ENCODE peak calls at places on chromosomes 6 and 20, in seven cellular contexts. E is heart right ventricle, Q is OCI-LY7, K is tibial artery, T is A549, H is cardiac muscle cell, V is ovary. X is an unnamed sample.

GRCh38 chr6:97305676-97306075 is 22.7 kb upstream of the MMS22L start:
- DNase-seq in Q (no peak), H (no peak), E (no peak), T (no peak), V (no peak), K (no peak), X (no peak)

GRCh38 chr20:61877776-61878477 is 187.8 kb downstream of the TAF4 start:
- DNase-seq in K (no peak), E (no peak), T (no peak), V (no peak), Q (no peak), H (no peak), X (no peak)

GRCh38 chr20:63383556-63383955 is 22.4 kb upstream of the CHRNA4 start:
- DNase-seq in E (no peak), Q (no peak), V (no peak), T (no peak), H (no peak), K (no peak), X (no peak)

GRCh38 chr20:34938466-34939163 is 17.0 kb downstream of the GSS start:
- DNase-seq in K (peak; percentile 62), T (no peak), E (peak; percentile 71), H (no peak), Q (no peak), V (no peak), X (no peak)

GRCh38 chr20:53070714-53071392 is 98.7 kb downstream of the TSHZ2 start:
- DNase-seq in Q (peak; percentile 55), E (no peak), K (no peak), T (no peak), H (no peak), V (no peak), X (no peak)

GRCh38 chr6:31615748-31616147 is 714 bp downstream of the AIF1 start:
- DNase-seq in K (no peak), Q (peak; percentile 62), T (no peak), E (no peak), H (no peak), V (no peak), X (no peak)

GRCh38 chr20:57680131-57680716 is 29.6 kb downstream of the PMEPA1 start:
- DNase-seq in T (no peak), Q (peak; percentile 91), E (no peak), H (peak; percentile 73), K (no peak), V (no peak), X (no peak)

GRCh38 chr6:123030292-123030691 is 34.3 kb downstream of the CLVS2 start:
- DNase-seq in V (no peak), T (no peak), H (no peak), E (no peak), Q (no peak), K (no peak), X (no peak)

GRCh38 chr20:46695888-46696287 is 6.6 kb upstream of the TP53RK start:
- DNase-seq in T (no peak), Q (no peak), K (no peak), H (no peak), E (no peak), V (no peak), X (no peak)

GRCh38 chr6:153024401-153025017 is 22.0 kb upstream of the MTRF1L start:
- DNase-seq in T (peak; percentile 34), H (peak; percentile 78), Q (peak; percentile 78), V (no peak), E (peak; percentile 36), K (no peak), X (no peak)

GRCh38 chr6:26183237-26183580 is 96.0 kb downstream of the HFE start:
- DNase-seq in H (no peak), V (no peak), E (no peak), T (no peak), Q (no peak), K (no peak), X (no peak)

GRCh38 chr20:32524871-32525501 is 60.1 kb downstream of the NOL4L start:
- DNase-seq in T (no peak), H (no peak), V (no peak), Q (no peak), E (peak; percentile 78), K (peak; percentile 77), X (no peak)

GRCh38 chr20:36314734-36315544 is 8.8 kb downstream of the DLGAP4 start:
- DNase-seq in V (no peak), T (no peak), Q (no peak), K (no peak), E (no peak), H (no peak), X (no peak)

GRCh38 chr6:38503032-38503784 is 136.5 kb downstream of the BTBD9 start:
- DNase-seq in Q (no peak), V (no peak), E (no peak), T (no peak), K (no peak), H (no peak), X (no peak)

GRCh38 chr6:106744781-106745180 is 115.4 kb downstream of the QRSL1 start:
- DNase-seq in T (no peak), H (no peak), K (no peak), E (no peak), Q (no peak), V (no peak), X (no peak)

GRCh38 chr6:158387036-158387435 is 74.8 kb downstream of the TULP4 start:
- DNase-seq in T (peak; percentile 6), V (no peak), K (no peak), E (no peak), H (no peak), Q (peak; percentile 56), X (no peak)

GRCh38 chr6:3835055-3835731 is 14.0 kb upstream of the FAM50B start:
- DNase-seq in H (no peak), K (peak; percentile 85), Q (no peak), T (no peak), V (no peak), E (peak; percentile 30), X (no peak)

GRCh38 chr20:35461620-35462019 is 6.2 kb downstream of the CEP250 start:
- DNase-seq in T (no peak), H (no peak), V (no peak), K (no peak), E (no peak), Q (no peak), X (no peak)

GRCh38 chr6:119856136-119856535 is 506.6 kb upstream of the MAN1A1 start:
- DNase-seq in Q (peak; percentile 21), K (no peak), V (no peak), H (no peak), E (no peak), T (no peak), X (no peak)

DNA sequence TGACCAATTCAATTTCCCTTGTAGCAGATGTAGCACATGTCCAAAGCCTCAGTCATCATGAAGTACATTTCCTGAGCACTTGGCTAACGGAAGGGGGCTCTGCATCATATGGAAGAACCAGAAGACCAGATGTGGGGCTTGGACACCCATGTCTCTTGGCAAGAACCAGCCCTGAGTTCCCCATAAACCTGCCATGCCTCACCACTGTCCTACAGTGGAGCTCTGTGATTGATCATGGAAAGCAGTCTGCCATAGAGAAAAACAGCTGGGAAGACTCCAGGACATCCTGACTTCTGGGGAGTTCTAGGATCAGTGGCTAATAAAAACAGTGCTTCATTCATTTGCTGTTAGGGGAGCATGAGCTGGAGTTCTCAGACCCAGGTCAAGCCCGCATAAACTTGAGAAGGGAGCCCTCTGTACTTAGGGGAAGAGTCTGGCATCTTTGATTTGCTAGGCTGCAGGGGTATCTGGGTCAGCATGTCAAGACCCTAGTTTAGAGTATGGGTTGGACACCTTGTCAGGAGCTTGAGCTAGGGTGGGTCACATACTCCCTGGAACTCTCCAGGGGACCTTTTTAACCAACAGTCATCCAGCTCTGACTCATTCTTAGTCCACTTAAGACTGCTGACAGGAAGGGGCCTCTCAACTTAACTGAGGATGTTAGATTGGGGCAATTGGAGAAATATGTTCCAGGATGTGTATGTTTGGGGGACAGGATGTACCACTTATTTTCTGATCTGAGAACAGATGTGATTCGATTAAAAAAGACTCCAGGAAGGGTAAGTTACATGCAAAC is 26.3 kb upstream of the TRAM2 start:
- DNase-seq in V (no peak), H (no peak), Q (peak; percentile 42), K (no peak), T (no peak), E (no peak), X (no peak)
- TF ChIP-seq CTCF in V (no peak), H (no peak), Q (peak; percentile 19), K (no peak), T (no peak), E (no peak), X (no peak)

GRCh38 chr6:165456327-165456726 is 146.9 kb upstream of the C6orf118 start:
- DNase-seq in H (no peak), E (no peak), K (no peak), Q (no peak), T (no peak), V (no peak), X (no peak)

GRCh38 chr6:165451845-165452244 is 142.4 kb upstream of the C6orf118 start:
- DNase-seq in K (no peak), H (no peak), Q (no peak), E (no peak), V (no peak), T (no peak), X (no peak)

GRCh38 chr6:165458134-165458533 is 148.7 kb upstream of the C6orf118 start:
- DNase-seq in H (no peak), E (no peak), K (no peak), V (no peak), T (no peak), Q (no peak), X (no peak)

GRCh38 chr6:165453395-165453794 is 144.0 kb upstream of the C6orf118 start:
- DNase-seq in E (no peak), K (no peak), T (no peak), V (no peak), H (no peak), Q (no peak), X (no peak)

DNA sequence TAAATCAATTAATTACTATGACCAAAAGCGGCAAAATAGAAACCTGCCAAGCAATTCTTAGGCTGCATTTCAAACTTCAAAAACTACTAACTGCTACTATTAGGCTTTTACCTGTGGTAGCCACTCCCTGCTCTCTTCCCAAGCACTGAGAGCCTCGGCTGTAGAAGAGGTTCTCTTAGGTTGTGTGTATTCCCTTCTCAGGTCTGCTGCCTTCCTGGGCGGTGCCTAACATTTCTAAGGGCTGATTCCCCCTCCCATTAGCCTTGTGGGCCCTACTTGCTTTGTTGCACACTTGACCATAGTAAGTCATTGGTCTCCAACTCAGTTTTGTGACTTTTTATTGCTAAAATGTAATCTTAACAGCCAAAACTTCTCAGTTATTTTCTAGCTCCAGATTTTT is 146.1 kb upstream of the C6orf118 start:
- DNase-seq in K (no peak), V (no peak), Q (no peak), T (no peak), E (no peak), H (no peak), X (no peak)
- H3K27ac ChIP-seq in K (no peak overlapping the region), V (no peak overlapping the region), Q (no peak overlapping the region), T (no peak overlapping the region), E (no peak overlapping the region), H (no peak overlapping the region), X (no peak overlapping the region)

GRCh38 chr20:56195946-56196345 is 52.6 kb upstream of the MC3R start:
- DNase-seq in K (no peak), H (no peak), Q (no peak), V (no peak), E (no peak), T (no peak), X (no peak)

GRCh38 chr20:56194042-56194441 is 54.5 kb upstream of the MC3R start:
- DNase-seq in V (no peak), H (no peak), E (no peak), T (no peak), Q (no peak), K (no peak), X (no peak)
- TF ChIP-seq CTCF in V (no peak), H (no peak), E (no peak), T (no peak), Q (no peak), K (no peak), X (no peak)

GRCh38 chr6:27809067-27809938 is 102.9 kb downstream of the OR2B2 start:
- DNase-seq in V (no peak), T (no peak), Q (peak; percentile 65), K (no peak), H (no peak), E (no peak), X (no peak)
- H3K27ac ChIP-seq in V (peak overlapping the region; percentile 92), T (peak overlapping the region; percentile 99), Q (peak overlapping the region; percentile 96), K (peak overlapping the region; percentile 83), H (peak overlapping the region; percentile 68), E (peak overlapping the region; percentile 72), X (peak overlapping the region; percentile 73)